ENCODE peak calls at places on chromosomes 16 and 17, in nine cellular contexts. I, E, K, M, T, S, B, D and H are unnamed samples.

GRCh38 chr17:74150428-74151025 is 53.0 kb upstream of the RPL38 start:
- DNase-seq in I (peak; percentile 69), E (no peak), K (peak; percentile 75), M (no peak), T (no peak), S (no peak), B (no peak), D (no peak), H (no peak)

GRCh38 chr16:90041896-90042473 is 22.7 kb upstream of the DBNDD1 start:
- DNase-seq in I (no peak), E (no peak), K (no peak), M (no peak), T (no peak), S (no peak), B (no peak), D (no peak), H (no peak)

GRCh38 chr17:49249292-49249794 is 18.8 kb upstream of the PHOSPHO1 start:
- DNase-seq in I (no peak), E (no peak), K (peak; percentile 70), M (no peak), T (no peak), S (no peak), B (no peak), D (no peak), H (no peak)

GRCh38 chr17:65170839-65171238 is 33.7 kb downstream of the RGS9 start:
- DNase-seq in I (no peak), E (no peak), K (no peak), M (peak; percentile 68), T (no peak), S (no peak), B (peak; percentile 31), D (no peak), H (no peak)

GRCh38 chr17:3335876-3336275 is 37.7 kb upstream of the OR3A1 start:
- DNase-seq in I (no peak), E (no peak), K (peak; percentile 2), M (no peak), T (no peak), S (no peak), B (peak; percentile 43), D (peak; percentile 14), H (no peak)

GRCh38 chr16:75379911-75380847 is 53.1 kb downstream of the CFDP1 start:
- DNase-seq in I (no peak), E (no peak), K (no peak), M (no peak), T (no peak), S (no peak), B (no peak), D (no peak), H (no peak)

GRCh38 chr17:59504821-59505220 is 60.6 kb upstream of the DHX40 start:
- DNase-seq in I (peak; percentile 57), E (no peak), K (no peak), M (no peak), T (no peak), S (no peak), B (no peak), D (no peak), H (no peak)

GRCh38 chr16:89246903-89247733 is 29.6 kb downstream of the ZNF778 start:
- DNase-seq in I (peak; percentile 99), E (no peak), K (peak; percentile 83), M (peak; percentile 55), T (peak; percentile 93), S (no peak), B (peak; percentile 91), D (peak; percentile 67), H (peak; percentile 22)

GRCh38 chr16:80463776-80464175 is 77.0 kb upstream of the DYNLRB2 start:
- DNase-seq in I (no peak), E (no peak), K (no peak), M (no peak), T (no peak), S (no peak), B (no peak), D (no peak), H (no peak)

GRCh38 chr16:14194706-14195105 is 123.6 kb downstream of the MRTFB start:
- DNase-seq in I (no peak), E (no peak), K (no peak), M (no peak), T (no peak), S (no peak), B (no peak), D (no peak), H (no peak)

DNA sequence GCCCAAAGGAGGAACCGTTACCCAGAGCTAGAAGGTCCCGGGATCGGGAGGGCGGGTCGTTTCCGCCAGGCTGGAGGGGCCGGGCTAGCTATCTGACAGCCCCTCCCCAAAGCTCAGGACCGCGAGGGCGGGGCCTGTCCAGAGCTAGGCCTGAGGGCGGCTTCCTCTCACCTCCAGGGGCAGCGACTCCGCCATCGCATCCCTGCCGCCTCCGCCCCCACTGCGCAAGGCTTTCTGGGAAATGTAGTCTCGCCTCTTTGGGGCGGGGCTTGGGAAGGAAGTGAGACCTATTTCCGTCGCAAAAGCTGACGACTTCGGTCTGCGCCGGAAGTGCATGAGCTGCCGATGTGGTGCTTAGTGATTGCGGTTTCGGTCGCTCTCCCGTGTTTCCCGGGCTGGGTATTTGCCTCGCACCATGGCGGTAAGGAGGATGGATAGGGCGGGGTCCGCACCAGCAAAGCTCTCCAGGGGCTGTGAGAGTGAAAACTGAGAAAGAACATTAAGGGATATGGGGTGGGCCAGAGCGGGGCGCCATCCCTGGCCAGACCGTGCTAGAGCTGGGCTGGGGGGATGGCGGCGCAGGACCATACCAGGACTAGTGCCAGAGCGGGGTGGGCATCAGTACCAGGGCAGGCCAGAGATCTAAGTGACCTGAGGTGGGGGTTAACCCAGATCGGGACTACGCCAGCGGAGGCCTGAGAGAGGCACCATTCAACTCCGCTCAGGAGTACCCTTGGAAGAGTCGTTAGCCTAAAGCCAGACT is at the start of gene TMEM208:
- DNase-seq in I (peak; percentile 99), E (peak; percentile 92), K (peak; percentile 99), M (peak; percentile 98), T (peak; percentile 96), S (peak; percentile 99), B (peak; percentile 98), D (peak; percentile 98), H (peak; percentile 87)
- TF ChIP-seq CTCF in I (no peak), E (peak; percentile 17), K (no peak), M (peak; percentile 32), T (peak; percentile 30), S (peak; percentile 22), B (peak; percentile 36), D (peak; percentile 22), H (peak; percentile 18)

DNA sequence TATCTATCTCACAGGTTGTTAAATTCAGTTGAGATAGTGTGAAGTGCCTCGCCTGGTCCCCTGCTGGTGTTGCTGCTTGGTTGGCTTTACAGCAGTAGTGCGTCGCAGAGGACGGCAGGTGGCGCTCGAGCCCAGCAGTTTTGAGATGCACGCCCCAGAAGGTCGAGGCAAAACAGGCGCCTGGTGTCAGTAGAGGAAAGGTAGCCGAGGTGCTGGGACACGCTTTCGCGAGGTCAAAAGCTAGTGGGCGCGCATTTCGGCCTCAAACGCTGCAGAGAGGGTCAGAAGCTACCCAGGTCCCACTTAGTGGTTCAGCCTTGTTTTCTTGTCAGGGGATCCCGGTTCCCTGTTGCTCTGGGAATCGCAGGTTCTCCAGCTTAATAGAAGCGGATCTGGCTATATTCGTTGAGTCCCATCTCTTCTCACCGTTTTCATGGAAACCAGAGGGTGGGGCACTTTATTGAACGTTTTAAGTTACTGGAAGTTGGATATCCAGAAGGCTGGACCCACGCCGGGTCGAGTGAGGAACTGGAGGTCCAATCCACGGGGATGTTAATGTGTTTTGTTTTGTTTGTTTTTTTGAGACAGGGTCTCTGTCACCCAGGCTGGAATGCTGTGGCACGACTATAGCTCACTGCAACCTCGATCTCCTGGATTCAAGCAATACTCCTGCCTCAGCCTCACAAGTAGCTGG is 10.3 kb upstream of the ZFP90 start:
- DNase-seq in I (peak; percentile 93), E (no peak), K (peak; percentile 91), M (peak; percentile 76), T (peak; percentile 88), S (peak; percentile 87), B (peak; percentile 87), D (peak; percentile 72), H (peak; percentile 24)
- TF ChIP-seq CTCF in I (peak; percentile 97), E (peak; percentile 97), K (peak; percentile 95), M (peak; percentile 95), T (peak; percentile 95), S (peak; percentile 93), B (peak; percentile 95), D (peak; percentile 91), H (peak; percentile 86)

GRCh38 chr17:47311420-47311819 is 12.3 kb upstream of the EFCAB13 start:
- DNase-seq in I (no peak), E (no peak), K (no peak), M (no peak), T (no peak), S (no peak), B (no peak), D (no peak), H (no peak)

GRCh38 chr17:47315451-47316266 is 8.1 kb upstream of the EFCAB13 start:
- DNase-seq in I (no peak), E (no peak), K (peak; percentile 56), M (peak; percentile 85), T (no peak), S (peak; percentile 36), B (peak; percentile 78), D (peak; percentile 81), H (peak; percentile 95)

GRCh38 chr17:47305302-47305923 is 18.3 kb upstream of the EFCAB13 start:
- DNase-seq in I (no peak), E (peak; percentile 89), K (peak; percentile 80), M (peak; percentile 80), T (no peak), S (no peak), B (peak; percentile 66), D (peak; percentile 90), H (peak; percentile 81)

DNA sequence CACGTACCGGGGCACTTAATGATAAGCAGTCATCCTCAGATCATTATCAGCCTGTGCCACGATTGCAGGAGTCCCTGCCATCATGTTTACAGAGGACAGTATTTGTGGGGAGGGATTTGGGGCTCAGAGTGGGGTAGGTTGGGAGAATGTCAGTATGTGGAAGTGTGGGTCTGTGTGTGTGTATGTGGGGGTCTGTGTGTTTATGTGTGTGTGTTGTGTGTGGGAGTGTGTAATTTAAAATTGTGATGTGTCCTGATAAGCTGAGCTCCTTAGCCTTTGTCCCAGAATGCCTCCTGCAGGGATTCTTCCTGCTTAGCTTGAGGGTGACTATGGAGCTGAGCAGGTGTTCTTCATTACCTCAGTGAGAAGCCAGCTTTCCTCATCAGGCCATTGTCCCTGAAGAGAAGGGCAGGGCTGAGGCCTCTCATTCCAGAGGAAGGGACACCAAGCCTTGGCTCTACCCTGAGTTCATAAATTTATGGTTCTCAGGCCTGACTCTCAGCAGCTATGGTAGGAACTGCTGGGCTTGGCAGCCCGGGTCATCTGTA is 13.5 kb upstream of the EFCAB13 start:
- DNase-seq in I (no peak), E (no peak), K (no peak), M (no peak), T (no peak), S (peak; percentile 21), B (no peak), D (no peak), H (no peak)
- TF ChIP-seq CTCF in I (no peak), E (no peak), K (no peak), M (no peak), T (no peak), S (no peak), B (no peak), D (no peak), H (no peak)

DNA sequence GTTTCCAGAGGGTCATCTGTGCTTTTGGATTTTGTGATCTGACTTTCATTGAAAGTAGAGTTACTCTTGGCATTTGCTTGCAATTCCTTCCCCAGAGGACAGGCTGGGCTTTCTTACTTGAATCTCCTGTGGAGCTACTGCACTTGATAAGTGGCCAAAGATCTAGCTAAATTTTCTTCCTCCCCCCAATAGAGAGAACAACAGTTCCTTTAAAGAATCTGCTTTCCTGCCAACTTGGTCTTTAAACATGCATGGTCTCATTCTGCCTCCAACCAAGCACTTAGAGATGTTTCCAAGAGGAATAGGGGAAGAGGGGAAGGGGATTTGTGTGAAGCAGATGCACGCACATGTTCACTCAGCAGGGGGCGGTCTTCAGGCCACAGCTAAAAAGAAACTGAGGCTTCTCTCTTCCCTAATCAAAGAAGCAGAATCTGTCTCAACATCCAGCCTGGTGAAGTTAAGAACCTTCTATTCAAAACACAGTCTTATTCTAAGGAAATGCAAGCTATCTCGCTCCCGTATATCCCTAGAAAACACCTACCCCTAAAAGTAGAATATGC is 229.6 kb downstream of the ZFHX3 start:
- DNase-seq in I (no peak), E (no peak), K (no peak), M (no peak), T (no peak), S (no peak), B (no peak), D (no peak), H (no peak)
- TF ChIP-seq CTCF in I (peak; percentile 19), E (peak; percentile 20), K (no peak), M (peak; percentile 41), T (peak; percentile 18), S (peak; percentile 36), B (no peak), D (no peak), H (peak; percentile 27)